ENCODE peak calls at places on chromosomes 11 and 22, in seven cellular contexts. D is stomach, X is HepG2, A is adipocyte, S is heart right ventricle, C is RWPE2, V is BJ. P is an unnamed sample.

GRCh38 chr11:122796128-122796717 is 42.1 kb upstream of the CRTAM start:
- DNase-seq in D (peak; percentile 60), X (peak; percentile 9), A (peak; percentile 50), S (peak; percentile 32), C (no peak), V (no peak), P (peak; percentile 42)

GRCh38 chr22:37626144-37626543 is 13.3 kb upstream of the SH3BP1 start:
- DNase-seq in D (peak; percentile 51), X (no peak), A (peak; percentile 69), S (peak; percentile 62), C (no peak), V (no peak), P (peak; percentile 78)

GRCh38 chr11:126544311-126545056 is 189.0 kb downstream of the ST3GAL4 start:
- DNase-seq in D (no peak), X (no peak), A (peak; percentile 13), S (no peak), C (no peak), V (peak; percentile 16), P (no peak)

GRCh38 chr11:101666916-101667315 is 83.1 kb upstream of the TRPC6 start:
- DNase-seq in D (no peak), X (no peak), A (no peak), S (no peak), C (no peak), V (no peak), P (no peak)

GRCh38 chr11:18526130-18526520 is 617 bp downstream of the TSG101 start:
- DNase-seq in D (no peak), X (no peak), A (no peak), S (no peak), C (no peak), V (no peak), P (no peak)

GRCh38 chr11:34358666-34359547 is 1.1 kb upstream of the ABTB2 start:
- DNase-seq in D (peak; percentile 67), X (peak; percentile 83), A (peak; percentile 93), S (peak; percentile 70), C (peak; percentile 76), V (no peak), P (peak; percentile 71)

GRCh38 chr22:19802881-19803735 is 42.5 kb downstream of the TBX1 start:
- DNase-seq in D (no peak), X (no peak), A (no peak), S (no peak), C (peak; percentile 45), V (no peak), P (peak; percentile 10)

GRCh38 chr11:76598426-76598839 is 72.1 kb downstream of the LRRC32 start:
- DNase-seq in D (no peak), X (peak; percentile 31), A (no peak), S (peak; percentile 33), C (no peak), V (no peak), P (no peak)

GRCh38 chr22:45627489-45628233 is 44.0 kb upstream of the ATXN10 start:
- DNase-seq in D (no peak), X (peak; percentile 66), A (no peak), S (no peak), C (no peak), V (no peak), P (no peak)

GRCh38 chr11:58616594-58616993 is 5.9 kb upstream of the CNTF start:
- DNase-seq in D (no peak), X (no peak), A (peak; percentile 80), S (no peak), C (no peak), V (peak; percentile 71), P (peak; percentile 35)

GRCh38 chr11:34890812-34891211 is 25.4 kb downstream of the APIP start:
- DNase-seq in D (no peak), X (peak; percentile 59), A (peak; percentile 89), S (no peak), C (no peak), V (no peak), P (no peak)

GRCh38 chr11:94674005-94674491 is 94.1 kb upstream of the AMOTL1 start:
- DNase-seq in D (no peak), X (no peak), A (no peak), S (no peak), C (no peak), V (no peak), P (no peak)

GRCh38 chr11:45180158-45180887 is 33.9 kb downstream of the PRDM11 start:
- DNase-seq in D (peak; percentile 73), X (no peak), A (peak; percentile 62), S (no peak), C (no peak), V (no peak), P (peak; percentile 58)

GRCh38 chr11:12243511-12243910 is 133.1 kb downstream of the MICAL2 start:
- DNase-seq in D (no peak), X (no peak), A (no peak), S (no peak), C (no peak), V (no peak), P (no peak)

GRCh38 chr11:3056296-3057068 is 741 bp downstream of the CARS1 start:
- DNase-seq in D (peak; percentile 54), X (no peak), A (peak; percentile 44), S (no peak), C (no peak), V (no peak), P (no peak)

GRCh38 chr11:9081153-9081552 is 10.2 kb downstream of the SCUBE2 start:
- DNase-seq in D (no peak), X (no peak), A (no peak), S (no peak), C (no peak), V (no peak), P (no peak)

DNA sequence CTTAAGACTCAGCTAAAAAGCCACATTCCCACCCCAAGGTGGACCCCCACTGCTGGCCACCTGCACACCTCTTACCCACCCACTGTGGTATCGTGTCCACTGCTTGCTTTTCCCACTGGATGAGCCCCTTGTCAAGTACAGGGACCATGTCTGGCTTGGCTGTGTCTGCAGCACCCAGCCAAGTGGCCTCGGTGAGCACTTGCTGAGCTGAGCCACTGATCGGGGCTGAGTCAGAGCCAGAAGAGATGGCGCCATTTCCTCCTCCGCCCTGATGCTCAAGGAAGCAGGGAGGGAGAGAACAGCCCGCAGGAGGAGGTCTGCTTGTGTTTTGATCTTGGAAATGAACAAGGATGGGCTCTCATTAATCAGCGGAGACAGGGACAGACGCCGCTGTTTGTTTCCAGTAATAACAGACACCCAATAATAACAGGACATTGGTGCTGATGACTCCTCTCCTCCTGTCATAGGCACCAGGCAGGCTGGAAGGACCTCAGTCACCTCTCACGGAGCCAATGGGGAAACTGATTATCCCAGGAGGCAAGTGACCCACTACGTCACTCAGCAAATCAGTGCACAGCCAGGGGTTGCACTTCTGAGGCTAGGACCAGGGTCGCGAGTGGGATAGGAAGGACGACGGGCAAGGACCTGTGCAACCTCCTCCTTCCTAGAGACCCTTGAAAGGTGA is 85.2 kb upstream of the RTL6 start:
- DNase-seq in D (no peak), X (no peak), A (no peak), S (no peak), C (peak; percentile 31), V (no peak), P (peak; percentile 9)
- H3K36me3 ChIP-seq in D (no peaks in the 10 kb centered on the region), X (no peaks in the 10 kb centered on the region), A (no peaks in the 10 kb centered on the region), S (no peaks in the 10 kb centered on the region), C (no peaks in the 10 kb centered on the region), V (no peaks in the 10 kb centered on the region), P (no peaks in the 10 kb centered on the region)

GRCh38 chr11:66626926-66627325 is 10.5 kb downstream of the RBM14 start:
- DNase-seq in D (no peak), X (no peak), A (no peak), S (no peak), C (no peak), V (no peak), P (no peak)

GRCh38 chr11:66626382-66626781 is 10.0 kb downstream of the RBM14 start:
- DNase-seq in D (no peak), X (no peak), A (no peak), S (no peak), C (no peak), V (no peak), P (no peak)

GRCh38 chr11:66624450-66624849 is 8.0 kb downstream of the RBM14 start:
- DNase-seq in D (no peak), X (no peak), A (no peak), S (no peak), C (no peak), V (no peak), P (no peak)

GRCh38 chr11:66625752-66626149 is 9.3 kb downstream of the RBM14 start:
- DNase-seq in D (no peak), X (no peak), A (no peak), S (no peak), C (no peak), V (no peak), P (no peak)

DNA sequence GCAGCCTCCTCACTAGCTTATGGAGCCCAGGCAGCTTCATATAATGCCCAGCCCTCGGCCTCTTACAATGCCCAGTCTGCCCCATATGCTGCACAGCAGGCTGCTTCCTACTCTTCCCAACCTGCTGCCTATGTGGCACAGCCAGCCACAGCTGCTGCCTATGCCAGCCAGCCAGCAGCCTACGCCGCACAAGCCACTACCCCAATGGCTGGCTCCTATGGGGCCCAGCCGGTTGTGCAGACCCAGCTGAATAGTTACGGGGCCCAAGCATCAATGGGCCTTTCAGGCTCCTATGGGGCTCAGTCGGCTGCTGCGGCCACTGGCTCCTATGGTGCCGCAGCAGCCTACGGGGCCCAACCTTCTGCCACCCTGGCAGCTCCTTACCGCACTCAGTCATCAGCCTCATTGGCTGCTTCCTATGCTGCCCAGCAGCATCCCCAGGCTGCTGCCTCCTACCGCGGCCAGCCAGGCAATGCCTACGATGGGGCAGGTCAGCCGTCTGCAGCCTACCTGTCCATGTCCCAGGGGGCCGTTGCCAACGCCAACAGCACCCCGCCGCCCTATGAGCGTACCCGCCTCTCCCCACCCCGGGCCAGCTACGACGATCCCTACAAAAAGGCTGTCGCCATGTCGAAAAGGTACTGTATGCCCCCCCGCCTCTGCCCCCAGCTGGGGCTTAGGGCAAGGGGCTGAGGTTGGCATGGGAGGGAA is 8.8 kb downstream of the RBM14 start:
- DNase-seq in D (no peak), X (no peak), A (no peak), S (no peak), C (no peak), V (no peak), P (no peak)
- H3K36me3 ChIP-seq in D (peaks cover 79% of the 10 kb centered on the region), X (peaks cover 41% of the 10 kb centered on the region), A (peaks cover 80% of the 10 kb centered on the region), S (peaks cover 41% of the 10 kb centered on the region), C (peaks cover 96% of the 10 kb centered on the region), V (peaks cover 45% of the 10 kb centered on the region), P (peaks cover 70% of the 10 kb centered on the region)

GRCh38 chr11:119297938-119298337 is 19.0 kb downstream of the MCAM start:
- DNase-seq in D (no peak), X (no peak), A (no peak), S (no peak), C (no peak), V (no peak), P (no peak)
- H3K36me3 ChIP-seq in D (peaks cover 74% of the 10 kb centered on the region), X (peaks cover 15% of the 10 kb centered on the region), A (peaks cover 61% of the 10 kb centered on the region), S (peaks cover 20% of the 10 kb centered on the region), C (peaks cover 71% of the 10 kb centered on the region), V (peaks cover 15% of the 10 kb centered on the region), P (peaks cover 57% of the 10 kb centered on the region)

GRCh38 chr11:116855413-116855812 is 18.0 kb upstream of the APOA1 start:
- DNase-seq in D (no peak), X (no peak), A (no peak), S (no peak), C (no peak), V (no peak), P (no peak)

GRCh38 chr11:116853461-116854073 is 16.1 kb upstream of the APOA1 start:
- DNase-seq in D (peak; percentile 53), X (no peak), A (peak; percentile 52), S (no peak), C (no peak), V (peak; percentile 87), P (no peak)

GRCh38 chr11:116849491-116849890 is 12.1 kb upstream of the APOA1 start:
- DNase-seq in D (no peak), X (no peak), A (no peak), S (no peak), C (no peak), V (no peak), P (no peak)

GRCh38 chr11:116851631-116852030 is 14.2 kb upstream of the APOA1 start:
- DNase-seq in D (no peak), X (no peak), A (no peak), S (no peak), C (no peak), V (no peak), P (no peak)

GRCh38 chr11:116852261-116853125 is 15.1 kb upstream of the APOA1 start:
- DNase-seq in D (no peak), X (no peak), A (peak; percentile 19), S (no peak), C (no peak), V (peak; percentile 55), P (no peak)
- H3K36me3 ChIP-seq in D (peaks cover 41% of the 10 kb centered on the region), X (peaks cover 13% of the 10 kb centered on the region), A (peaks cover 13% of the 10 kb centered on the region), S (peaks cover 11% of the 10 kb centered on the region), C (peaks cover 14% of the 10 kb centered on the region), V (peaks cover 2% of the 10 kb centered on the region), P (peaks cover 51% of the 10 kb centered on the region)